ENCODE peak calls at places on chromosomes 11 and 22, in five cellular contexts. O is heart right ventricle, X is epithelial cell of prostate, A is RWPE1, E is Peyer's patch. D is an unnamed sample.

GRCh38 chr22:40519284-40519947 is 117.1 kb downstream of the MRTFA start:
- DNase-seq in O (no peak), E (no peak), A (no peak), X (no peak), D (no peak)

GRCh38 chr11:95256204-95256819 is 25.3 kb upstream of the SESN3 start:
- DNase-seq in X (no peak), E (no peak), O (no peak), A (no peak), D (no peak)

GRCh38 chr11:68664141-68664540 is 20.2 kb upstream of the GAL start:
- DNase-seq in A (no peak), E (no peak), X (no peak), O (no peak), D (no peak)

GRCh38 chr11:29963796-29964195 is 53.0 kb downstream of the KCNA4 start:
- DNase-seq in A (no peak), O (no peak), X (no peak), E (no peak), D (no peak)

GRCh38 chr22:39690901-39691620 is 120.5 kb downstream of the CACNA1I start:
- DNase-seq in X (no peak), E (no peak), A (no peak), O (no peak), D (peak)

GRCh38 chr11:95359323-95359656 is 128.3 kb upstream of the SESN3 start:
- DNase-seq in X (no peak), A (no peak), O (no peak), E (no peak), D (no peak)

GRCh38 chr11:128884703-128885338 is 6.3 kb upstream of the KCNJ5 start:
- DNase-seq in A (peak), X (no peak), E (peak), O (no peak), D (peak)

GRCh38 chr11:62546244-62546936 is at the start of gene AHNAK:
- DNase-seq in E (peak), A (peak), O (peak), X (no peak), D (peak)

GRCh38 chr11:86594746-86595145 is 77.7 kb downstream of the ME3 start:
- DNase-seq in X (peak), O (no peak), E (no peak), A (peak), D (no peak)

DNA sequence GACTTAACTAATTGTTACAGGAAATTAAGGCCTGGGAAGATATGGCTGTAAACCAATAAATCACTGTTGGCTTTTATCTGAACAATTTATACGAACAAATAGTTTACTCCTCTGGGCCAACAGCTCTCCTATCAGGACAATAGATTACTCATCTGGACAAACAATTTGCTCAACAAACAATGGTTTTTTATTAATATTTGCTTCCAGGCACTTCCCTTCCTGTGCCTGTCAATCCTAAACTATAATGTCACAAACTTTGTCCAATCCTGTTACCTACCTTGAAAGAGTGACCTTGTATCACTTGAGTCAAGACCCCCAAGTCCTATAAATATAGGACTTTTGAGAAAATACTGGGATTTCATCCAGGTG is 87.6 kb upstream of the OR9Q1 start:
- DNase-seq in X (no peak), O (no peak), A (no peak), E (no peak), D (no peak)
- H3K27ac ChIP-seq in X (no peak), O (no peak), A (no peak), E (no peak), D (no peak)

DNA sequence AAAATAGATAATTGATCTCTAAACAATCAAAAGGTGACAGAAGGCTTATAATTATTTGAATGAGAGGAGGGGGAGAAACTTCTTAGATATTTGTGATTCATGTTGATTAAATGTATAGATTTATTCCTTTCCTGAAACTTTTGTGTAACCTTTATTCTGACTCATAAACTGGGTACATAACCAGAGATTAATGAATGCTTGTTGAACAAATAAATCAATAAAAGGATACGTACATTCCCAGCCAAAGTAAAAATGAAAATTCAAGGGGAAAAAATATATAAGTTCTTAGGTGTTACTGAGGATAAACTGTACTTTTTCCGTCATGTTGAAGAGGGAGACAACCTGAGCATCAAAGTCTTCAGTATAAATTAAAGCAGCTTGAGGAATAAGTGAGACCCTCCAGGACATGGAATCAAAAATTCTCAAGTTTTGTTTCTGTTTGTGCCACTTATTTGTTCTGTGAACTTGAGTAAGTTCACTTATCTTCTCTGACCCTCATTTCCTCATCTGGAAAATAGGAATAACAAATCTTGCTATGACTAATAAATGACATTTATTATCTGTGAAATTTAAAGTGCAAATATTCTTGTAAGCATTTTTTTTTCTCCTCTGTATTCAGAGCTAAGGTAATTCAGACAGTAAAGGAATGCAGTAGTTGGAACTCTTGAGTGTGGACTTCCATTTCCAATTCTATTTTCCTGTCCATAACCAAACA is 195.4 kb downstream of the METTL15 start:
- DNase-seq in A (no peak), O (no peak), X (no peak), E (no peak), D (no peak)
- H3K27ac ChIP-seq in A (no peak), O (no peak), X (no peak), E (no peak), D (no peak)

GRCh38 chr11:47488674-47489394 is 39.9 kb upstream of the RAPSN start:
- DNase-seq in X (no peak), O (no peak), A (no peak), E (no peak), D (no peak)

GRCh38 chr11:47485112-47485511 is 36.2 kb upstream of the RAPSN start:
- DNase-seq in X (no peak), O (no peak), E (no peak), A (no peak), D (no peak)

GRCh38 chr11:47487421-47487820 is 38.5 kb upstream of the RAPSN start:
- DNase-seq in A (no peak), O (no peak), X (no peak), E (no peak), D (no peak)

GRCh38 chr11:47488111-47488510 is 39.2 kb upstream of the RAPSN start:
- DNase-seq in O (no peak), E (no peak), X (no peak), A (no peak), D (no peak)

DNA sequence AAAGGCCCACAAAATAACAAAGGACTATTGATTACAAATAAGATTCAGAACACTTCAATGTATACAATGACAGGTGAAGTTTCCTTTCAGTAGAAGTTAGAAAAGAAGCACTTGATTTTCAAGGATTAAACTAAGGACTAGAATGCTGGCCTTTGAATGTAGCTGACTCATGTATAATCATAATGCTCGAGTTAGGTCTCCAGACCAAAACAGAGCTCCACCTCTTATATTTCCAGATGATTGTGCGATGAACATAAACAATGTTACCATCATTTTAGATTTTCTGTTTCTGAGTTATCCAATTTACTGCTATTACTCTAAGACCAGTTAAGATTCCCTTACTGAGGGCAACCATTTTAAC is 40.4 kb upstream of the RAPSN start:
- DNase-seq in E (no peak), A (no peak), X (no peak), O (no peak), D (no peak)
- H3K27ac ChIP-seq in E (no peak), A (no peak), X (no peak), O (no peak), D (no peak)

DNA sequence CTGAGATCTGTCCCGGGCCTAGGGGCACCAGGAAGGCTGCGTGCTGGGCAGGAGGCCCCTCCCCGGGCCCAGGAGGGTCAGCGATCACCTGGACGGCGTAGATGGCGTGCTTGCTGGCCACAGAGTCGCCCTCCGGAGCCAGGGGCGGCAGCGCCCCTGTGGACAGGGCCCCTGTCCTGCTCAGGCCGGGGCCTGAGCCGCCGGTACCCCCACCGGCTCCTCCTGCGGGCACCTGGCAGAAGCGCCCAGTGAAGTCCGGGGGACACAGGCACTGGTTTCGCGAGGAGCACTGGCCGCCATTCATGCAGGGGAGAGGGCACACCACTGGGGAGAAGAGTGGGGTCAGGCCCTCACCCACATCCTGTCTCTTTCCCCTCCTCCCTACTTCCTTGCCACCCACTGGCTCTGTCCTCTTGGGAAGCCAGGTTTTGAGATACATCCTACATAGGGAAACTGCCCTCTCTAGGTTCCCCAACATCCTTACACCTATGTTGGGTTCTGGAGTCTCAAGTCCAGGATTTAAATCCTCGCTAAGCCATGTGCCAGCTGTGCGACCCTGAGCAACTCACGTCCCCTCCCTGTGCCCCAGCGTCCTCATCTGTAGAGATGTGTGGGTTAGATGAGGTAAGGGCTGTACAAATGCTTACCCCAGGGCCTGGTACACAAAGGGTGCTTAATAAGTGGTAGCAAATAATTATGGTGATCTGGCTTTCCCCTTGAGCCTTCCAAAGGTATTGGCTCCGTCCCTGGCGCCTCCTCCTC is 3.9 kb downstream of the LTBP3 start:
- DNase-seq in E (no peak), X (no peak), A (no peak), O (no peak), D (no peak)
- H3K27ac ChIP-seq in E (peak), X (no peak), A (peak), O (no peak), D (no peak)

DNA sequence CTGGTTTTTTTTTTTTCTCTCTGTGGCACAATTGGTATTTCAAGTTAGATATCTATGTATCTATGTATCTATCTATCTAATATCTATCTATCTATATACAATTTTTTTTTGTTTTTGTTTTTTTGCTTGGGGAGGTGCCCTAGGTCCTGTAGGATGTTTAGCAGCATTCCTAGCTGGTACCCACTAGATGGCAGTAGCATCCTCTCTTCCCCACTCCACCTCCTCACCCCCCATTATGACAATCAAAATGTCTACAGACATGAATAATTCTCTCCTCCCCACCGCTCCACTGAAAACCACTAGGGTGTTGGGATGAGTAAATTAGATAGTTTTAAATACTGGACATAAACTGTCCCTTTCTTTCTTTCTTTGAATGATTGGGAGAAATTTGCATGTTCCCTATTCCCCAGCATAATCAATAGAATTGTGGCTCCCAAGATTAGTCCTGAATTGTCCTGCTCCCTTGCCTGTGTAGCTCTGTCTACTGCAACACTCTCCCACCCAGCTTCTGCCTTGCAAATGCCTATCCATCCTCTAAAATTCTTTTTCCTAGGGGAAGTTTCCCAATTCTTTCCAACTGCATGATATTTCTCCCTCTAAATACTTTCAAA is 1152.4 kb downstream of the LRRC4C start:
- DNase-seq in E (no peak), A (peak), X (no peak), O (no peak), D (no peak)
- H3K27ac ChIP-seq in E (no peak), A (no peak), X (no peak), O (no peak), D (no peak)

DNA sequence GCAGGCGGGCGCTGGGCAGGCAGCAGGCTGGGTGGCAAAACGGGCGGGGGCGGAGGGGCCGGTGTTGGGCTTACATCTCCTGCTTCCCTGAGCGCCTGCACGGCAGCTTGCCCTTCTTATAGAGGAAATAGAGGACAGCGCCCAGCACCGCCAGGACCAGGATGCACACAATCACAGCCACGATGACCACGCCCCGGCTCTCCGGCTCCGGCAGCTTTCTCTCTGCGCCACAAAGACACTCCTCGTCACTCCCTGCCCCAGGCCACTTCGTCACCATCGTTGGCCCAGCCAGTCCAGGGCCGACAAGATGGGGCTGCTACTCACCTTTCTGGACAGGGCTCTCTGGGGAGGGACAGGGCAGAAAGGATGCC is 6.3 kb downstream of the MCAM start:
- DNase-seq in E (no peak), O (no peak), A (no peak), X (no peak), D (no peak)
- H3K27ac ChIP-seq in E (no peak), O (peak), A (peak), X (no peak), D (no peak)

DNA sequence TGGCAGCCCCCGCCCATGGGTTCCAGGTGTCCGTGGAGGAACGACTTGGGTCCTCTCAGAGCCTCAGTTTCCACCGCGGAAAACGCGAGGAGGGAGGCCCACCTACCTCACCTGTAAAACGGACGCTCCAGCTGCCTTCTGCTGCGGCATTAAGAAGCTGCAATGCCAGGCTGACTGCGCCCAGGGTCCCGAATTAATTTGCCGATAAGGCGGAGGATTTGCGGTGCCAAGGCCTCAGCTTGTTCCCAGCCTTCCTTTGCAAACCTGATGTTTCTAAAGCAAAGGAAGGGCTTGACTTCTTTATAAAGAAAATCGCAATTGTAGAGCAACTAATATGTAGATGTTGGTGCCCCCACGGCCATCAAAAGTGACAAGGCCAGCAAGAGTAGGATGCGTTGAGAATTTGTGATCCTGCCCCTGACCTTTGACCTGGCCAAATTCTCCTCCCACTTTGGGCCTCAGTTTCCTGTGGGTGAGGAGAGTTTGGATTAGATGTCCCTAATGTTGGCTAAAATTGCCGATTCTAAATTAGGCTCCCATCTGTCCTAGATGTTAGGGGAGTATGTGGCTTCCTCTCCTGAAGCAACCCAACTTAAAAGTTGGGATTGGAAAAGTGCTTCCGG is 849 bp upstream of the TCF20 start:
- DNase-seq in A (no peak), E (no peak), O (no peak), X (no peak), D (no peak)
- H3K27ac ChIP-seq in A (peak), E (peak), O (peak), X (peak), D (no peak)

GRCh38 chr11:63916837-63917684 is at the start of gene RCOR2:
- DNase-seq in X (peak), A (peak), E (peak), O (peak), D (peak)
- H3K27ac ChIP-seq in X (no peak), A (peak), E (peak), O (peak), D (peak)